ENCODE peak calls at places on chromosomes 4 and X, in nine cellular contexts. Q is NCI-H1105 treated with DMSO at 0.1 percent for 48 hours, N is amniotic stem cell, H is left colon, S is epithelial cell of esophagus, U is fibroblast of lung, E is suprapubic skin, X is neural crest cell, R is body of pancreas. M is an unnamed sample.

GRCh38 chr4:159410076-159410777 is 307.3 kb downstream of the RAPGEF2 start:
- DNase-seq in Q (no peak), N (no peak), H (no peak), S (peak; percentile 80), U (peak; percentile 79), E (no peak), X (no peak), R (no peak), M (no peak)

GRCh38 chr4:151325320-151326246 is at the start of gene SH3D19:
- DNase-seq in Q (peak; percentile 39), N (peak; percentile 14), H (peak; percentile 88), S (peak; percentile 74), U (peak; percentile 76), E (peak; percentile 84), X (peak; percentile 57), R (peak; percentile 74), M (no peak)

GRCh38 chr4:5456296-5456845 is 252.0 kb downstream of the EVC2 start:
- DNase-seq in Q (no peak), N (no peak), H (no peak), S (no peak), U (no peak), E (no peak), X (no peak), R (no peak), M (no peak)

GRCh38 chr4:18980516-18981233 is 959.1 kb upstream of the LCORL start:
- DNase-seq in Q (no peak), N (no peak), H (no peak), S (peak; percentile 71), U (no peak), E (no peak), X (no peak), R (no peak), M (no peak)

GRCh38 chrX:135973025-135973547 is 702 bp downstream of the MMGT1 start:
- DNase-seq in Q (no peak), N (no peak), H (no peak), S (peak; percentile 24), U (no peak), E (no peak), X (no peak), R (peak; percentile 14), M (peak; percentile 13)

GRCh38 chrX:150446995-150447394 is 83.9 kb downstream of the MAMLD1 start:
- DNase-seq in Q (no peak), N (no peak), H (no peak), S (no peak), U (peak; percentile 51), E (no peak), X (no peak), R (no peak), M (no peak)

GRCh38 chr4:7365472-7366179 is 69.1 kb downstream of the PSAPL1 start:
- DNase-seq in Q (peak; percentile 94), N (no peak), H (no peak), S (no peak), U (no peak), E (no peak), X (no peak), R (peak; percentile 21), M (peak; percentile 68)

GRCh38 chr4:158128540-158128939 is 44.3 kb downstream of the GASK1B start:
- DNase-seq in Q (no peak), N (no peak), H (no peak), S (no peak), U (no peak), E (no peak), X (no peak), R (no peak), M (no peak)

GRCh38 chr4:69120869-69121268 is 24.6 kb downstream of the UGT2B7 start:
- DNase-seq in Q (no peak), N (no peak), H (no peak), S (peak; percentile 44), U (no peak), E (no peak), X (no peak), R (no peak), M (no peak)

GRCh38 chr4:35934370-35934981 is 309.8 kb downstream of the ARAP2 start:
- DNase-seq in Q (peak; percentile 6), N (peak; percentile 1), H (no peak), S (peak; percentile 36), U (peak; percentile 22), E (no peak), X (no peak), R (no peak), M (peak; percentile 27)

GRCh38 chr4:87811977-87812376 is 12.6 kb downstream of the IBSP start:
- DNase-seq in Q (no peak), N (no peak), H (no peak), S (no peak), U (peak; percentile 52), E (no peak), X (no peak), R (no peak), M (no peak)

GRCh38 chrX:15607067-15607466 is 6.3 kb upstream of the ACE2 start:
- DNase-seq in Q (no peak), N (no peak), H (no peak), S (no peak), U (no peak), E (no peak), X (no peak), R (no peak), M (no peak)

GRCh38 chr4:52956691-52957090 is 94.6 kb downstream of the RASL11B start:
- DNase-seq in Q (no peak), N (no peak), H (no peak), S (no peak), U (no peak), E (no peak), X (no peak), R (no peak), M (peak; percentile 59)

GRCh38 chr4:79201976-79202375 is 123.9 kb downstream of the NAA11 start:
- DNase-seq in Q (no peak), N (no peak), H (no peak), S (peak; percentile 10), U (no peak), E (no peak), X (no peak), R (no peak), M (no peak)

GRCh38 chr4:16844796-16845586 is 53.5 kb downstream of the LDB2 start:
- DNase-seq in Q (no peak), N (no peak), H (no peak), S (no peak), U (peak; percentile 73), E (no peak), X (no peak), R (no peak), M (no peak)

M was measured in NCI-H146.